ENCODE peak calls at places on chromosomes 11 and 22, in seven cellular contexts. R is thoracic aorta, K is breast epithelium, A is endodermal cell, U is lower lobe of right lung, N is left ventricle myocardium inferior, J is tibial nerve. I is an unnamed sample.

GRCh38 chr22:18970180-18970947 is 34.3 kb upstream of the PRODH start:
- DNase-seq in N (no peak), J (no peak), U (no peak), A (peak; percentile 87), K (no peak), R (no peak), I (no peak)

GRCh38 chr22:41831828-41832552 is 915 bp upstream of the SREBF2 start:
- DNase-seq in J (no peak), R (no peak), N (no peak), U (no peak), A (no peak), K (no peak), I (no peak)

GRCh38 chr11:123082977-123083376 is 21.0 kb upstream of the HSPA8 start:
- DNase-seq in R (no peak), U (no peak), J (no peak), A (no peak), N (no peak), K (no peak), I (no peak)

GRCh38 chr22:19405652-19406051 is 25.9 kb downstream of the HIRA start:
- DNase-seq in K (no peak), A (no peak), U (no peak), N (no peak), J (no peak), R (no peak), I (no peak)

GRCh38 chr11:69683764-69684333 is 8.7 kb upstream of the LTO1 start:
- DNase-seq in U (no peak), N (no peak), K (no peak), J (no peak), R (no peak), A (peak; percentile 87), I (peak; percentile 18)

GRCh38 chr11:57622263-57622662 is 24.8 kb downstream of the SERPING1 start:
- DNase-seq in K (no peak), N (no peak), R (no peak), U (no peak), J (no peak), A (no peak), I (no peak)

GRCh38 chr22:42922374-42923177 is 65.5 kb upstream of the ARFGAP3 start:
- DNase-seq in A (no peak), R (no peak), K (no peak), U (peak; percentile 57), N (no peak), J (no peak), I (no peak)

GRCh38 chr11:125072210-125072960 is 9.3 kb downstream of the SLC37A2 start:
- DNase-seq in R (no peak), J (peak; percentile 24), N (no peak), K (no peak), U (peak; percentile 49), A (peak; percentile 42), I (no peak)

GRCh38 chr11:26914968-26915367 is 78.9 kb upstream of the FIBIN start:
- DNase-seq in R (no peak), K (no peak), U (no peak), J (no peak), N (no peak), A (no peak), I (no peak)

GRCh38 chr11:61961570-61962212 is 5.7 kb downstream of the FTH1 start:
- DNase-seq in U (no peak), K (no peak), R (no peak), A (peak; percentile 54), J (peak; percentile 73), N (peak; percentile 78), I (no peak)

GRCh38 chr11:125168875-125169537 is 4.5 kb downstream of the PKNOX2 start:
- DNase-seq in U (no peak), R (no peak), K (no peak), A (no peak), J (no peak), N (no peak), I (no peak)

GRCh38 chr11:111910637-111911562 is 670 bp downstream of the CRYAB start:
- DNase-seq in U (no peak), J (no peak), K (peak; percentile 85), N (peak; percentile 28), R (no peak), A (no peak), I (no peak)

GRCh38 chr11:61049066-61049382 is 53.3 kb upstream of the CD5 start:
- DNase-seq in J (no peak), R (no peak), U (no peak), K (no peak), N (no peak), A (no peak), I (no peak)

GRCh38 chr22:40628354-40629042 is 8.0 kb downstream of the MRTFA start:
- DNase-seq in A (peak; percentile 18), U (no peak), N (no peak), J (no peak), R (no peak), K (no peak), I (peak; percentile 81)

GRCh38 chr11:115119136-115119535 is 385.1 kb downstream of the CADM1 start:
- DNase-seq in A (no peak), R (no peak), J (no peak), K (no peak), N (no peak), U (no peak), I (no peak)

GRCh38 chr11:126061707-126062678 is 673 bp downstream of the CDON start:
- DNase-seq in A (peak; percentile 84), R (no peak), U (no peak), N (peak; percentile 40), K (no peak), J (no peak), I (peak; percentile 45)

GRCh38 chr22:20641919-20642579 is 131.9 kb upstream of the SERPIND1 start:
- DNase-seq in K (no peak), J (no peak), A (no peak), U (no peak), R (no peak), N (no peak), I (no peak)
- H3K27me3 ChIP-seq in K (peaks cover 4% of the 10 kb centered on the region), J (no peaks in the 10 kb centered on the region), A (no peaks in the 10 kb centered on the region), U (no peaks in the 10 kb centered on the region), R (no peaks in the 10 kb centered on the region), N (peaks cover 68% of the 10 kb centered on the region), I (no peaks in the 10 kb centered on the region)

DNA sequence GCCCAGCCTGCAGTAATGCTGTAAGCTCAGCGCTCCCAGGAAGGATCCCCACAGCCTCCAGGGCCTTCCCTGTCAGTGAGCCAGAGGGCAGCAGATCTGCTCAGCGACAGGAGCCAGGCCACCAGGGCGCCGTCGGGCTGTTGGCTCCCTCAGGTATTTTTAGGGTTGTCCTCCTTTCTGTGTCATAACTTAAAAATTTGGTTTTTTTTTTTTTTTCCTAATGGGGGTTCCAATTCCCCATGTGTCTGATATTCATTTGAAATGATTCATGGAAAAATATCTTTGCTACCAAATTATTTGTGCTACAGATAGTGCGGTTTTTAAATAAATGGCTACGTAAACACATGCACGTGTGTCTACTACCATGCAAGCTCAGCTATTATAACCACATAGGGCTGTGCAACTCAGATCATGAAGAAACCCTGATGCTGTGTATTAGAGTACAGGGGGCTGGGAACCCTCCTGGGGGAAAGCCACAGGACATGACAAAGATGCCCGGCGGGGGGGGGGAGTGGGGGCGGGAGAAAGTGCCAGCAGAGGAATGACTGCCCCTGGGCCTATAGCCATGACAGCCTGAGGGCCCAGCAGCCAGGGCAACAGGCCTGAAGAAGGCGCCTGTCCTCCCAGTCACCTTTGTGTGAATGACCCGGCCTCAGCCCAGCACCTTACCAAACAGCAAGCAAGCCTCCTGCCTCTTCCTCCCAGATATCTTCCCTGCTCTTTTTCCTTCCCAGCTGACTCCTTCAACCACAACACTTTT is 89.3 kb downstream of the NAT10 start:
- DNase-seq in U (no peak), J (no peak), R (no peak), N (no peak), K (no peak), A (peak; percentile 78), I (no peak)
- TF ChIP-seq CTCF in U (no peak), J (no peak), R (no peak), N (peak; percentile 17), K (no peak), A (peak; percentile 68), I (no peak)

DNA sequence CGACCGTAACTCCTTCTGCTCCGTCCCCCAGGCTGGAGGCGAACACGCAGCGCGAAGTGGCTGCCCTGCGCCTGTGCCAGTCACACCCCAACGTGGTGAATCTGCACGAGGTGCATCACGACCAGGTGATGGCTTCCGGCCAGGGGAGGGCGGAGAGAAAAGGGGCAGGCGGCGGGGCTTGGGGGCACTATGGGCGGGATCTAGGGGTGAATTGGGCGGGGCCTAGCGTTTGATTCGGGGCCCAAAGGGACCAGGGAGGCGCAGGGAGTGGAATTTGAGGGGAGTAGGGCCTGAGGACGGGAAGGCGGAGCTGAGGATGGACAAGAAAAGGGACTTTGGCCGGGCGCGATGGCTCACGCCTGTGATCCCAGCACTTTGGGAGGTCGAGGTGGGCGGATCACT is 9.7 kb downstream of the RPS6KA4 start:
- DNase-seq in N (no peak), K (no peak), J (no peak), A (no peak), R (no peak), U (no peak), I (no peak)
- H3K4me3 ChIP-seq in N (no peak overlapping the region), K (no peak overlapping the region), J (no peak overlapping the region), A (no peak overlapping the region), R (no peak overlapping the region), U (no peak overlapping the region), I (no peak overlapping the region)

GRCh38 chr11:116199182-116199581 is 573.6 kb downstream of the BUD13 start:
- DNase-seq in R (no peak), J (no peak), A (no peak), U (no peak), K (no peak), N (peak; percentile 51), I (no peak)
- H3K27me3 ChIP-seq in R (no peaks in the 10 kb centered on the region), J (no peaks in the 10 kb centered on the region), A (peaks cover 19% of the 10 kb centered on the region), U (no peaks in the 10 kb centered on the region), K (no peaks in the 10 kb centered on the region), N (peaks cover 38% of the 10 kb centered on the region), I (no peaks in the 10 kb centered on the region)